ENCODE peak calls at places on chromosomes 5 and 9, in seven cellular contexts. One of them, this sample, is unnamed.

GRCh38 chr5:102760815-102761214 is 5.7 kb downstream of the PAM start:
- DNase-seq in nucleus accumbens: no peak
- DNase-seq in NCI-H2171: no peak
- DNase-seq in heart right ventricle: no peak
- DNase-seq in NB4: no peak
- DNase-seq in NCI-H1694: no peak
- DNase-seq in NCI-H1436: no peak
- DNase-seq in this sample: peak

GRCh38 chr5:118605761-118606160 is 382.6 kb downstream of the DTWD2 start:
- DNase-seq in nucleus accumbens: no peak
- DNase-seq in NCI-H2171: no peak
- DNase-seq in heart right ventricle: no peak
- DNase-seq in NB4: no peak
- DNase-seq in NCI-H1694: no peak
- DNase-seq in NCI-H1436: no peak
- DNase-seq in this sample: no peak

GRCh38 chr5:69042500-69042899 is 51.3 kb upstream of the SLC30A5 start:
- DNase-seq in nucleus accumbens: no peak
- DNase-seq in NCI-H2171: no peak
- DNase-seq in heart right ventricle: no peak
- DNase-seq in NB4: peak
- DNase-seq in NCI-H1694: no peak
- DNase-seq in NCI-H1436: no peak
- DNase-seq in this sample: no peak

GRCh38 chr5:161847896-161848510 is at the start of gene GABRA1:
- DNase-seq in nucleus accumbens: no peak
- DNase-seq in NCI-H2171: peak
- DNase-seq in heart right ventricle: no peak
- DNase-seq in NB4: no peak
- DNase-seq in NCI-H1694: peak
- DNase-seq in NCI-H1436: no peak
- DNase-seq in this sample: peak

GRCh38 chr5:1557114-1557873 is 33.5 kb upstream of the LPCAT1 start:
- DNase-seq in nucleus accumbens: no peak
- DNase-seq in NCI-H2171: no peak
- DNase-seq in heart right ventricle: no peak
- DNase-seq in NB4: no peak
- DNase-seq in NCI-H1694: no peak
- DNase-seq in NCI-H1436: no peak
- DNase-seq in this sample: no peak

GRCh38 chr5:143215685-143216084 is 187.8 kb downstream of the NR3C1 start:
- DNase-seq in nucleus accumbens: no peak
- DNase-seq in NCI-H2171: no peak
- DNase-seq in heart right ventricle: no peak
- DNase-seq in NB4: peak
- DNase-seq in NCI-H1694: no peak
- DNase-seq in NCI-H1436: no peak
- DNase-seq in this sample: no peak

GRCh38 chr5:83277953-83278352 is 193.6 kb upstream of the VCAN start:
- DNase-seq in nucleus accumbens: no peak
- DNase-seq in NCI-H2171: no peak
- DNase-seq in heart right ventricle: no peak
- DNase-seq in NB4: no peak
- DNase-seq in NCI-H1694: no peak
- DNase-seq in NCI-H1436: no peak
- DNase-seq in this sample: no peak

GRCh38 chr5:95759634-95760033 is 28.5 kb downstream of the RHOBTB3 start:
- DNase-seq in nucleus accumbens: no peak
- DNase-seq in NCI-H2171: no peak
- DNase-seq in heart right ventricle: no peak
- DNase-seq in NB4: no peak
- DNase-seq in NCI-H1694: no peak
- DNase-seq in NCI-H1436: no peak
- DNase-seq in this sample: no peak

GRCh38 chr5:96997265-96997859 is 61.5 kb downstream of the LNPEP start:
- DNase-seq in nucleus accumbens: no peak
- DNase-seq in NCI-H2171: no peak
- DNase-seq in heart right ventricle: peak
- DNase-seq in NB4: peak
- DNase-seq in NCI-H1694: peak
- DNase-seq in NCI-H1436: peak
- DNase-seq in this sample: no peak

GRCh38 chr5:169354263-169354662 is 53.3 kb upstream of the SLIT3 start:
- DNase-seq in nucleus accumbens: no peak
- DNase-seq in NCI-H2171: no peak
- DNase-seq in heart right ventricle: no peak
- DNase-seq in NB4: no peak
- DNase-seq in NCI-H1694: no peak
- DNase-seq in NCI-H1436: no peak
- DNase-seq in this sample: no peak

GRCh38 chr9:107138261-107138992 is 144.7 kb upstream of the RAD23B start:
- DNase-seq in nucleus accumbens: no peak
- DNase-seq in NCI-H2171: no peak
- DNase-seq in heart right ventricle: no peak
- DNase-seq in NB4: no peak
- DNase-seq in NCI-H1694: no peak
- DNase-seq in NCI-H1436: no peak
- DNase-seq in this sample: no peak

GRCh38 chr5:140108093-140109049 is 5.5 kb upstream of the PURA start:
- DNase-seq in nucleus accumbens: peak
- DNase-seq in NCI-H2171: no peak
- DNase-seq in heart right ventricle: peak
- DNase-seq in NB4: peak
- DNase-seq in NCI-H1694: no peak
- DNase-seq in NCI-H1436: no peak
- DNase-seq in this sample: peak

GRCh38 chr9:22158983-22159382 is 149.9 kb upstream of the CDKN2B start:
- DNase-seq in nucleus accumbens: no peak
- DNase-seq in NCI-H2171: no peak
- DNase-seq in heart right ventricle: no peak
- DNase-seq in NB4: no peak
- DNase-seq in NCI-H1694: no peak
- DNase-seq in NCI-H1436: no peak
- DNase-seq in this sample: peak

GRCh38 chr5:32444946-32445758 is 612 bp upstream of the ZFR start:
- DNase-seq in nucleus accumbens: no peak
- DNase-seq in NCI-H2171: no peak
- DNase-seq in heart right ventricle: no peak
- DNase-seq in NB4: no peak
- DNase-seq in NCI-H1694: no peak
- DNase-seq in NCI-H1436: no peak
- DNase-seq in this sample: no peak

GRCh38 chr9:34986541-34987047 is 3.0 kb upstream of the DNAJB5 start:
- DNase-seq in nucleus accumbens: no peak
- DNase-seq in NCI-H2171: no peak
- DNase-seq in heart right ventricle: no peak
- DNase-seq in NB4: peak
- DNase-seq in NCI-H1694: peak
- DNase-seq in NCI-H1436: peak
- DNase-seq in this sample: no peak

GRCh38 chr9:34256987-34257585 is 72.0 kb downstream of the KIF24 start:
- DNase-seq in nucleus accumbens: no peak
- DNase-seq in NCI-H2171: no peak
- DNase-seq in heart right ventricle: no peak
- DNase-seq in NB4: no peak
- DNase-seq in NCI-H1694: no peak
- DNase-seq in NCI-H1436: no peak
- DNase-seq in this sample: peak

GRCh38 chr5:175288048-175288621 is 155.8 kb downstream of the DRD1 start:
- DNase-seq in nucleus accumbens: no peak
- DNase-seq in NCI-H2171: peak
- DNase-seq in heart right ventricle: no peak
- DNase-seq in NB4: no peak
- DNase-seq in NCI-H1694: peak
- DNase-seq in NCI-H1436: no peak
- DNase-seq in this sample: no peak

GRCh38 chr5:33679791-33680190 is 212.0 kb downstream of the ADAMTS12 start:
- DNase-seq in nucleus accumbens: no peak
- DNase-seq in NCI-H2171: no peak
- DNase-seq in heart right ventricle: no peak
- DNase-seq in NB4: no peak
- DNase-seq in NCI-H1694: no peak
- DNase-seq in NCI-H1436: no peak
- DNase-seq in this sample: no peak

GRCh38 chr9:111966324-111966723 is 69.7 kb downstream of the UGCG start:
- DNase-seq in nucleus accumbens: no peak
- DNase-seq in NCI-H2171: no peak
- DNase-seq in heart right ventricle: no peak
- DNase-seq in NB4: no peak
- DNase-seq in NCI-H1694: no peak
- DNase-seq in NCI-H1436: no peak
- DNase-seq in this sample: no peak

GRCh38 chr9:16925426-16925825 is 55.0 kb upstream of the BNC2 start:
- DNase-seq in nucleus accumbens: no peak
- DNase-seq in NCI-H2171: no peak
- DNase-seq in heart right ventricle: no peak
- DNase-seq in NB4: no peak
- DNase-seq in NCI-H1694: no peak
- DNase-seq in NCI-H1436: no peak
- DNase-seq in this sample: no peak